ENCODE peak calls at places on chromosomes 4 and X, in six cellular contexts. One of them, this sample, is unnamed.

GRCh38 chrX:15781964-15782711 is 8.1 kb upstream of the ZRSR2 start:
- DNase-seq in aorta: no peak
- DNase-seq in right cardiac atrium: no peak
- DNase-seq in sigmoid colon: no peak
- DNase-seq in HL-60: no peak
- DNase-seq in hepatocyte: no peak
- DNase-seq in this sample: no peak

GRCh38 chr4:105457997-105458396 is 15.9 kb downstream of the PPA2 start:
- DNase-seq in HL-60: no peak
- DNase-seq in hepatocyte: no peak
- DNase-seq in sigmoid colon: no peak
- DNase-seq in right cardiac atrium: no peak
- DNase-seq in aorta: no peak
- DNase-seq in this sample: no peak

GRCh38 chr4:4494882-4495281 is 47.0 kb downstream of the STX18 start:
- DNase-seq in right cardiac atrium: no peak
- DNase-seq in HL-60: no peak
- DNase-seq in hepatocyte: no peak
- DNase-seq in aorta: no peak
- DNase-seq in sigmoid colon: no peak
- DNase-seq in this sample: no peak

GRCh38 chr4:124952601-124953000 is 240.1 kb upstream of the ANKRD50 start:
- DNase-seq in HL-60: no peak
- DNase-seq in aorta: no peak
- DNase-seq in right cardiac atrium: no peak
- DNase-seq in sigmoid colon: no peak
- DNase-seq in hepatocyte: no peak
- DNase-seq in this sample: no peak

GRCh38 chr4:147581601-147582350 is 35.4 kb upstream of the TMEM184C start:
- DNase-seq in hepatocyte: no peak
- DNase-seq in HL-60: no peak
- DNase-seq in right cardiac atrium: no peak
- DNase-seq in aorta: no peak
- DNase-seq in sigmoid colon: no peak
- DNase-seq in this sample: peak

GRCh38 chr4:82739292-82740190 is 59.1 kb downstream of the SCD5 start:
- DNase-seq in HL-60: peak
- DNase-seq in aorta: peak
- DNase-seq in hepatocyte: peak
- DNase-seq in right cardiac atrium: peak
- DNase-seq in sigmoid colon: peak
- DNase-seq in this sample: no peak

GRCh38 chr4:150577786-150578185 is 4.2 kb upstream of the MAB21L2 start:
- DNase-seq in sigmoid colon: no peak
- DNase-seq in HL-60: no peak
- DNase-seq in right cardiac atrium: no peak
- DNase-seq in aorta: no peak
- DNase-seq in hepatocyte: no peak
- DNase-seq in this sample: no peak

GRCh38 chrX:48890934-48891401 is 6.6 kb downstream of the TIMM17B start:
- DNase-seq in aorta: no peak
- DNase-seq in HL-60: no peak
- DNase-seq in sigmoid colon: no peak
- DNase-seq in right cardiac atrium: no peak
- DNase-seq in hepatocyte: peak
- DNase-seq in this sample: no peak

GRCh38 chr4:104860227-104861123 is 286.2 kb upstream of the TET2 start:
- DNase-seq in sigmoid colon: peak
- DNase-seq in hepatocyte: peak
- DNase-seq in HL-60: peak
- DNase-seq in right cardiac atrium: no peak
- DNase-seq in aorta: no peak
- DNase-seq in this sample: peak

GRCh38 chrX:3360881-3361280 is 14.4 kb upstream of the MXRA5 start:
- DNase-seq in sigmoid colon: no peak
- DNase-seq in hepatocyte: no peak
- DNase-seq in HL-60: no peak
- DNase-seq in right cardiac atrium: no peak
- DNase-seq in aorta: no peak
- DNase-seq in this sample: no peak

GRCh38 chrX:26918633-26919032 is 544.5 kb downstream of the PPP4R3C start:
- DNase-seq in aorta: peak
- DNase-seq in HL-60: peak
- DNase-seq in right cardiac atrium: no peak
- DNase-seq in sigmoid colon: no peak
- DNase-seq in hepatocyte: peak
- DNase-seq in this sample: no peak

GRCh38 chr4:70936200-70936787 is 34.1 kb downstream of the MOB1B start:
- DNase-seq in sigmoid colon: no peak
- DNase-seq in aorta: no peak
- DNase-seq in right cardiac atrium: no peak
- DNase-seq in HL-60: no peak
- DNase-seq in hepatocyte: no peak
- DNase-seq in this sample: no peak

GRCh38 chr4:6332042-6332668 is 62.5 kb downstream of the WFS1 start:
- DNase-seq in sigmoid colon: no peak
- DNase-seq in aorta: no peak
- DNase-seq in HL-60: no peak
- DNase-seq in right cardiac atrium: peak
- DNase-seq in hepatocyte: no peak
- DNase-seq in this sample: no peak

GRCh38 chr4:11111370-11111769 is 317.3 kb downstream of the HS3ST1 start:
- DNase-seq in aorta: no peak
- DNase-seq in right cardiac atrium: no peak
- DNase-seq in sigmoid colon: no peak
- DNase-seq in hepatocyte: no peak
- DNase-seq in HL-60: no peak
- DNase-seq in this sample: no peak

GRCh38 chr4:72935462-72935861 is 134.1 kb downstream of the COX18 start:
- DNase-seq in aorta: no peak
- DNase-seq in right cardiac atrium: no peak
- DNase-seq in HL-60: no peak
- DNase-seq in hepatocyte: no peak
- DNase-seq in sigmoid colon: no peak
- DNase-seq in this sample: no peak

GRCh38 chr4:56728512-56728911 is 47.4 kb upstream of the HOPX start:
- DNase-seq in hepatocyte: peak
- DNase-seq in HL-60: no peak
- DNase-seq in aorta: no peak
- DNase-seq in right cardiac atrium: peak
- DNase-seq in sigmoid colon: peak
- DNase-seq in this sample: peak

GRCh38 chr4:75434105-75434504 is 80.1 kb downstream of the RCHY1 start:
- DNase-seq in right cardiac atrium: no peak
- DNase-seq in hepatocyte: peak
- DNase-seq in sigmoid colon: no peak
- DNase-seq in aorta: no peak
- DNase-seq in HL-60: no peak
- DNase-seq in this sample: no peak

GRCh38 chrX:40173662-40174593 is 76.2 kb upstream of the BCOR start:
- DNase-seq in aorta: no peak
- DNase-seq in HL-60: peak
- DNase-seq in hepatocyte: peak
- DNase-seq in right cardiac atrium: peak
- DNase-seq in sigmoid colon: peak
- DNase-seq in this sample: no peak

GRCh38 chr4:20687894-20688293 is 12.4 kb upstream of the PACRGL start:
- DNase-seq in aorta: no peak
- DNase-seq in right cardiac atrium: no peak
- DNase-seq in sigmoid colon: no peak
- DNase-seq in HL-60: no peak
- DNase-seq in hepatocyte: no peak
- DNase-seq in this sample: peak

GRCh38 chrX:102988517-102988916 is 51.4 kb downstream of the RAB40AL start:
- DNase-seq in sigmoid colon: no peak
- DNase-seq in aorta: no peak
- DNase-seq in right cardiac atrium: no peak
- DNase-seq in HL-60: no peak
- DNase-seq in hepatocyte: no peak
- DNase-seq in this sample: no peak

GRCh38 chr4:57602133-57602532 is 491.9 kb upstream of the IGFBP7 start:
- DNase-seq in hepatocyte: no peak
- DNase-seq in aorta: no peak
- DNase-seq in HL-60: no peak
- DNase-seq in right cardiac atrium: no peak
- DNase-seq in sigmoid colon: no peak
- DNase-seq in this sample: no peak

GRCh38 chr4:78065514-78066192 is 8.5 kb downstream of the FRAS1 start:
- DNase-seq in aorta: no peak
- DNase-seq in right cardiac atrium: no peak
- DNase-seq in hepatocyte: peak
- DNase-seq in HL-60: no peak
- DNase-seq in sigmoid colon: no peak
- DNase-seq in this sample: no peak

GRCh38 chr4:152594981-152595916 is 59.4 kb upstream of the FBXW7 start:
- DNase-seq in hepatocyte: no peak
- DNase-seq in HL-60: no peak
- DNase-seq in sigmoid colon: no peak
- DNase-seq in aorta: no peak
- DNase-seq in right cardiac atrium: no peak
- DNase-seq in this sample: no peak

GRCh38 chr4:33340168-33340567 is 2620.0 kb downstream of the PCDH7 start:
- DNase-seq in right cardiac atrium: no peak
- DNase-seq in hepatocyte: no peak
- DNase-seq in sigmoid colon: no peak
- DNase-seq in aorta: peak
- DNase-seq in HL-60: no peak
- DNase-seq in this sample: no peak

GRCh38 chrX:33207056-33207455 is 4.3 kb downstream of the DMD start:
- DNase-seq in aorta: no peak
- DNase-seq in sigmoid colon: no peak
- DNase-seq in HL-60: no peak
- DNase-seq in hepatocyte: no peak
- DNase-seq in right cardiac atrium: no peak
- DNase-seq in this sample: no peak

GRCh38 chrX:29707088-29707487 is 508.3 kb upstream of the MAGEB2 start:
- DNase-seq in sigmoid colon: no peak
- DNase-seq in aorta: no peak
- DNase-seq in HL-60: no peak
- DNase-seq in right cardiac atrium: no peak
- DNase-seq in hepatocyte: no peak
- DNase-seq in this sample: no peak

GRCh38 chr4:81021995-81022394 is 8.5 kb upstream of the BMP3 start:
- DNase-seq in hepatocyte: no peak
- DNase-seq in HL-60: no peak
- DNase-seq in aorta: no peak
- DNase-seq in sigmoid colon: no peak
- DNase-seq in right cardiac atrium: no peak
- DNase-seq in this sample: no peak
- H3K27ac ChIP-seq in hepatocyte: no peak
- H3K27ac ChIP-seq in HL-60: no peak
- H3K27ac ChIP-seq in aorta: no peak
- H3K27ac ChIP-seq in sigmoid colon: no peak
- H3K27ac ChIP-seq in right cardiac atrium: no peak
- H3K27ac ChIP-seq in this sample: no peak

DNA sequence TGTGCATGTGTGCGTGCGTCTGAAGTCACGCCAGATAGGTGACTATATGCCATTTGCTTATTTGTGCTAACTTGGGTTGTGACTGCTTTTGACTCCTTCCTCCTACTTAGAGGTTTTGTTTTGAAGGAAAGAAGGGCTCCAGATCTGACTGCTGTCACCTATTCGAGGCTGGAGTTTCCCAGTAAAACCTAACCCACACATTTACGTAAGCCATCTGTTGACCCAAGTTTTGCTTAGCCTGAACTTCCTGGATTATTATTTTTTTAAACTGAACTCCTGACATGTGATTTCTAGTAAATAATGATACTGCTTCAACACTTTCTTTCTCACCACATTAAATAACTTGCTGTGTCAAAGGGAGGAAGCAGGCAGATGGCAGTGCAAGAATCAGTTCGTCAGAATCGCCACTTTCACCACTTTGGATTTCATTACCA is 41.5 kb downstream of the DTHD1 start:
- DNase-seq in sigmoid colon: no peak
- DNase-seq in hepatocyte: no peak
- DNase-seq in right cardiac atrium: no peak
- DNase-seq in aorta: no peak
- DNase-seq in HL-60: no peak
- DNase-seq in this sample: no peak
- H3K27ac ChIP-seq in sigmoid colon: no peak
- H3K27ac ChIP-seq in hepatocyte: no peak
- H3K27ac ChIP-seq in right cardiac atrium: no peak
- H3K27ac ChIP-seq in aorta: no peak
- H3K27ac ChIP-seq in HL-60: no peak
- H3K27ac ChIP-seq in this sample: no peak

DNA sequence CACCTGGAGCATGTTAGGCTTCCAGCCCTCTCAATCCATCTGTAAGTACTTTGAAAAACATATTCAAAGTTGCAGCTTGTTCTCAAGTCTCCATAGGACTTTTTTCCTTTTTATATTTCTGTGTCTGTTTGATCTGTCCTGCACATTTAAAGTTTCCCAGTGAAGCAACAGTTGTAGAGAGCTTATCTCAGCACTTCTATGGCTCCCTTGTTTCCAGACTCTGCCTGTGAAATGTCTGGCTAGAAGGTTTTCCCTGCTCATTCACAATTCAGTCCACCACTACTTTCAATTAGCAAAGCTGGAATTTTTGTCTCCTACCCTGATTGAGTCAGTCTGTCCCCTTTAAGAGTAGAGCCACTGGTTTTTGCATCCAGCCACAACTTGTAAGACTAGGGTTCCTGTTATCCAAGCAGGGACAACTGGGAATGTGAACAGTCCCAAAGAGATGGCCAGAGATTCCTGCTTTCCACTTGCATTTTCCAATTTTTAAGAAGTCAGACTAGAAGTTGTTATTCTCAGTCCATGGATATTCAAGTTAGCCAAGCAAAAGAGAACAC is 116.1 kb downstream of the GASK1B start:
- DNase-seq in aorta: no peak
- DNase-seq in hepatocyte: no peak
- DNase-seq in right cardiac atrium: no peak
- DNase-seq in HL-60: no peak
- DNase-seq in sigmoid colon: no peak
- DNase-seq in this sample: no peak
- H3K27ac ChIP-seq in aorta: no peak
- H3K27ac ChIP-seq in hepatocyte: no peak
- H3K27ac ChIP-seq in right cardiac atrium: peak
- H3K27ac ChIP-seq in HL-60: no peak
- H3K27ac ChIP-seq in sigmoid colon: no peak
- H3K27ac ChIP-seq in this sample: no peak

GRCh38 chrX:131262200-131262599 is 26.9 kb downstream of the IGSF1 start:
- DNase-seq in HL-60: no peak
- DNase-seq in right cardiac atrium: no peak
- DNase-seq in sigmoid colon: no peak
- DNase-seq in aorta: no peak
- DNase-seq in hepatocyte: no peak
- DNase-seq in this sample: no peak

GRCh38 chrX:131262738-131263679 is 26.1 kb downstream of the IGSF1 start:
- DNase-seq in hepatocyte: peak
- DNase-seq in HL-60: peak
- DNase-seq in sigmoid colon: no peak
- DNase-seq in right cardiac atrium: no peak
- DNase-seq in aorta: no peak
- DNase-seq in this sample: no peak

GRCh38 chrX:131264665-131265064 is 24.4 kb downstream of the IGSF1 start:
- DNase-seq in aorta: no peak
- DNase-seq in right cardiac atrium: no peak
- DNase-seq in hepatocyte: no peak
- DNase-seq in sigmoid colon: no peak
- DNase-seq in HL-60: no peak
- DNase-seq in this sample: no peak

GRCh38 chrX:131264053-131264452 is 25.1 kb downstream of the IGSF1 start:
- DNase-seq in HL-60: no peak
- DNase-seq in aorta: no peak
- DNase-seq in right cardiac atrium: no peak
- DNase-seq in hepatocyte: no peak
- DNase-seq in sigmoid colon: no peak
- DNase-seq in this sample: no peak
- H3K27ac ChIP-seq in HL-60: no peak
- H3K27ac ChIP-seq in aorta: no peak
- H3K27ac ChIP-seq in right cardiac atrium: no peak
- H3K27ac ChIP-seq in hepatocyte: no peak
- H3K27ac ChIP-seq in sigmoid colon: no peak
- H3K27ac ChIP-seq in this sample: no peak